ENCODE peak calls at places on chromosomes 13 and 19, in seven cellular contexts. C is MM.1S; V is NB4; X is stimulated activated CD8-positive, alpha-beta memory T cell treated with anti-CD3 and anti-CD28 coated beads, Interleukin-12 subunit alpha, Interleukin-12 subunit beta, amount 100 ng/mL, for 4 hours; J is KG1; S is amygdala; Q is activated CD4-positive, CD25-positive, alpha-beta regulatory T cell treated with anti-CD3 and anti-CD28 coated beads, Interleukin-2, amount 50 U/mL, for 16 hours. N is an unnamed sample.

GRCh38 chr19:4122480-4122879 is 1.4 kb downstream of the MAP2K2 start:
- DNase-seq in C (no peak), V (no peak), X (no peak), J (no peak), S (no peak), Q (no peak), N (no peak)

GRCh38 chr19:18292810-18293641 is 11.6 kb upstream of the JUND start:
- DNase-seq in C (no peak), V (peak), X (no peak), J (peak), S (peak), Q (no peak), N (peak)

GRCh38 chr13:81140675-81141074 is 799.7 kb upstream of the SPRY2 start:
- DNase-seq in C (no peak), V (no peak), X (no peak), J (no peak), S (no peak), Q (no peak), N (no peak)

GRCh38 chr13:23292596-23292995 is 111.8 kb downstream of the SGCG start:
- DNase-seq in C (no peak), V (no peak), X (no peak), J (no peak), S (no peak), Q (no peak), N (no peak)

GRCh38 chr13:113034451-113035208 is 65.6 kb downstream of the MCF2L start:
- DNase-seq in C (no peak), V (peak), X (no peak), J (no peak), S (peak), Q (no peak), N (no peak)

GRCh38 chr13:52353116-52353718 is 52.8 kb downstream of the THSD1 start:
- DNase-seq in C (no peak), V (no peak), X (no peak), J (no peak), S (no peak), Q (no peak), N (no peak)

GRCh38 chr13:23505007-23505406 is 65.2 kb upstream of the TNFRSF19 start:
- DNase-seq in C (no peak), V (no peak), X (no peak), J (no peak), S (no peak), Q (no peak), N (no peak)

GRCh38 chr13:106349080-106349841 is 186.2 kb downstream of the EFNB2 start:
- DNase-seq in C (no peak), V (no peak), X (no peak), J (no peak), S (peak), Q (no peak), N (no peak)

GRCh38 chr19:17121736-17122293 is 46.2 kb downstream of the MYO9B start:
- DNase-seq in C (no peak), V (no peak), X (no peak), J (no peak), S (no peak), Q (no peak), N (no peak)

GRCh38 chr13:21576424-21576823 is 27.5 kb downstream of the MICU2 start:
- DNase-seq in C (no peak), V (peak), X (no peak), J (no peak), S (no peak), Q (no peak), N (no peak)

GRCh38 chr13:111480976-111481375 is 160.5 kb downstream of the TEX29 start:
- DNase-seq in C (no peak), V (no peak), X (no peak), J (no peak), S (no peak), Q (no peak), N (peak)

GRCh38 chr13:76730220-76730619 is 156.0 kb downstream of the KCTD12 start:
- DNase-seq in C (no peak), V (no peak), X (no peak), J (no peak), S (no peak), Q (no peak), N (no peak)

GRCh38 chr19:48443262-48443661 is 2.5 kb upstream of the GRWD1 start:
- DNase-seq in C (no peak), V (peak), X (no peak), J (no peak), S (no peak), Q (no peak), N (no peak)

GRCh38 chr13:47306991-47307390 is 410.1 kb upstream of the HTR2A start:
- DNase-seq in C (no peak), V (no peak), X (no peak), J (no peak), S (no peak), Q (no peak), N (no peak)

GRCh38 chr13:79581870-79582315 is 100.9 kb downstream of the NDFIP2 start:
- DNase-seq in C (no peak), V (no peak), X (no peak), J (no peak), S (no peak), Q (no peak), N (no peak)

GRCh38 chr19:3366761-3367571 is 583 bp downstream of the NFIC start:
- DNase-seq in C (no peak), V (peak), X (no peak), J (no peak), S (peak), Q (no peak), N (peak)

GRCh38 chr13:41622545-41623429 is 165.4 kb downstream of the RGCC start:
- DNase-seq in C (no peak), V (no peak), X (no peak), J (no peak), S (no peak), Q (no peak), N (no peak)

GRCh38 chr13:75226092-75226491 is 255.9 kb downstream of the TBC1D4 start:
- DNase-seq in C (no peak), V (no peak), X (no peak), J (no peak), S (no peak), Q (no peak), N (no peak)

GRCh38 chr13:47094734-47095434 is 198.0 kb upstream of the HTR2A start:
- DNase-seq in C (no peak), V (no peak), X (no peak), J (no peak), S (no peak), Q (no peak), N (no peak)

GRCh38 chr13:24683833-24684599 is 3.8 kb downstream of the ATP12A start:
- DNase-seq in C (peak), V (peak), X (peak), J (peak), S (peak), Q (peak), N (peak)

GRCh38 chr13:109330941-109331340 is 455.4 kb downstream of the IRS2 start:
- DNase-seq in C (no peak), V (no peak), X (no peak), J (no peak), S (no peak), Q (no peak), N (no peak)